ENCODE peak calls at places on chromosome 18, in eight cellular contexts. One of them, this sample, is unnamed.

GRCh38 chr18:79687806-79688205 is 8.2 kb downstream of the CTDP1 start:
- DNase-seq in NCI-H2081: no peak
- DNase-seq in left ventricle myocardium inferior: no peak
- DNase-seq in activated CD4-positive, CD25-positive, alpha-beta regulatory T cell treated with anti-CD3 and anti-CD28 coated beads, Interleukin-2, amount 50 U/mL, for 72 hours: no peak
- DNase-seq in aorta: no peak
- DNase-seq in nucleus accumbens: no peak
- DNase-seq in HT-29: no peak
- DNase-seq in MCF 10A: peak; percentile 47
- DNase-seq in this sample: no peak

GRCh38 chr18:10413722-10414121 is 40.7 kb upstream of the APCDD1 start:
- DNase-seq in NCI-H2081: no peak
- DNase-seq in MCF 10A: no peak
- DNase-seq in left ventricle myocardium inferior: no peak
- DNase-seq in aorta: no peak
- DNase-seq in nucleus accumbens: no peak
- DNase-seq in HT-29: no peak
- DNase-seq in activated CD4-positive, CD25-positive, alpha-beta regulatory T cell treated with anti-CD3 and anti-CD28 coated beads, Interleukin-2, amount 50 U/mL, for 72 hours: no peak
- DNase-seq in this sample: no peak

GRCh38 chr18:8732442-8733360 is 27.3 kb downstream of the MTCL1 start:
- DNase-seq in nucleus accumbens: no peak
- DNase-seq in MCF 10A: no peak
- DNase-seq in NCI-H2081: no peak
- DNase-seq in aorta: no peak
- DNase-seq in activated CD4-positive, CD25-positive, alpha-beta regulatory T cell treated with anti-CD3 and anti-CD28 coated beads, Interleukin-2, amount 50 U/mL, for 72 hours: no peak
- DNase-seq in left ventricle myocardium inferior: no peak
- DNase-seq in HT-29: no peak
- DNase-seq in this sample: no peak

GRCh38 chr18:78605255-78605654 is 374.4 kb upstream of the SALL3 start:
- DNase-seq in HT-29: no peak
- DNase-seq in activated CD4-positive, CD25-positive, alpha-beta regulatory T cell treated with anti-CD3 and anti-CD28 coated beads, Interleukin-2, amount 50 U/mL, for 72 hours: no peak
- DNase-seq in nucleus accumbens: no peak
- DNase-seq in aorta: no peak
- DNase-seq in MCF 10A: no peak
- DNase-seq in left ventricle myocardium inferior: no peak
- DNase-seq in NCI-H2081: no peak
- DNase-seq in this sample: no peak

GRCh38 chr18:8351173-8351572 is 258.1 kb upstream of the RAB12 start:
- DNase-seq in aorta: no peak
- DNase-seq in NCI-H2081: no peak
- DNase-seq in left ventricle myocardium inferior: no peak
- DNase-seq in MCF 10A: no peak
- DNase-seq in activated CD4-positive, CD25-positive, alpha-beta regulatory T cell treated with anti-CD3 and anti-CD28 coated beads, Interleukin-2, amount 50 U/mL, for 72 hours: no peak
- DNase-seq in HT-29: no peak
- DNase-seq in nucleus accumbens: no peak
- DNase-seq in this sample: no peak

GRCh38 chr18:48974304-48975220 is 23.8 kb upstream of the SMAD7 start:
- DNase-seq in activated CD4-positive, CD25-positive, alpha-beta regulatory T cell treated with anti-CD3 and anti-CD28 coated beads, Interleukin-2, amount 50 U/mL, for 72 hours: no peak
- DNase-seq in left ventricle myocardium inferior: no peak
- DNase-seq in nucleus accumbens: no peak
- DNase-seq in HT-29: no peak
- DNase-seq in aorta: no peak
- DNase-seq in MCF 10A: no peak
- DNase-seq in NCI-H2081: no peak
- DNase-seq in this sample: no peak

GRCh38 chr18:70197844-70198243 is 7.6 kb downstream of the RTTN start:
- DNase-seq in MCF 10A: no peak
- DNase-seq in left ventricle myocardium inferior: no peak
- DNase-seq in activated CD4-positive, CD25-positive, alpha-beta regulatory T cell treated with anti-CD3 and anti-CD28 coated beads, Interleukin-2, amount 50 U/mL, for 72 hours: no peak
- DNase-seq in nucleus accumbens: no peak
- DNase-seq in NCI-H2081: no peak
- DNase-seq in aorta: no peak
- DNase-seq in HT-29: no peak
- DNase-seq in this sample: no peak

GRCh38 chr18:60411715-60412114 is 39.1 kb upstream of the MC4R start:
- DNase-seq in HT-29: peak; percentile 5
- DNase-seq in nucleus accumbens: no peak
- DNase-seq in MCF 10A: peak; percentile 20
- DNase-seq in aorta: no peak
- DNase-seq in activated CD4-positive, CD25-positive, alpha-beta regulatory T cell treated with anti-CD3 and anti-CD28 coated beads, Interleukin-2, amount 50 U/mL, for 72 hours: no peak
- DNase-seq in NCI-H2081: no peak
- DNase-seq in left ventricle myocardium inferior: no peak
- DNase-seq in this sample: no peak

GRCh38 chr18:61949946-61950345 is 57.1 kb upstream of the RNF152 start:
- DNase-seq in aorta: peak; percentile 63
- DNase-seq in HT-29: no peak
- DNase-seq in MCF 10A: peak; percentile 94
- DNase-seq in NCI-H2081: no peak
- DNase-seq in left ventricle myocardium inferior: no peak
- DNase-seq in activated CD4-positive, CD25-positive, alpha-beta regulatory T cell treated with anti-CD3 and anti-CD28 coated beads, Interleukin-2, amount 50 U/mL, for 72 hours: no peak
- DNase-seq in nucleus accumbens: no peak
- DNase-seq in this sample: no peak

GRCh38 chr18:73948497-73948896 is 199.1 kb downstream of the FBXO15 start:
- DNase-seq in nucleus accumbens: no peak
- DNase-seq in left ventricle myocardium inferior: no peak
- DNase-seq in MCF 10A: no peak
- DNase-seq in HT-29: no peak
- DNase-seq in aorta: no peak
- DNase-seq in NCI-H2081: no peak
- DNase-seq in activated CD4-positive, CD25-positive, alpha-beta regulatory T cell treated with anti-CD3 and anti-CD28 coated beads, Interleukin-2, amount 50 U/mL, for 72 hours: no peak
- DNase-seq in this sample: no peak

GRCh38 chr18:54957295-54957694 is 2.0 kb downstream of the CCDC68 start:
- DNase-seq in MCF 10A: no peak
- DNase-seq in left ventricle myocardium inferior: no peak
- DNase-seq in activated CD4-positive, CD25-positive, alpha-beta regulatory T cell treated with anti-CD3 and anti-CD28 coated beads, Interleukin-2, amount 50 U/mL, for 72 hours: no peak
- DNase-seq in aorta: no peak
- DNase-seq in nucleus accumbens: no peak
- DNase-seq in HT-29: no peak
- DNase-seq in NCI-H2081: no peak
- DNase-seq in this sample: no peak

GRCh38 chr18:48824231-48824970 is 126.4 kb downstream of the SMAD7 start:
- DNase-seq in HT-29: no peak
- DNase-seq in nucleus accumbens: no peak
- DNase-seq in aorta: peak; percentile 12
- DNase-seq in MCF 10A: no peak
- DNase-seq in NCI-H2081: no peak
- DNase-seq in left ventricle myocardium inferior: no peak
- DNase-seq in activated CD4-positive, CD25-positive, alpha-beta regulatory T cell treated with anti-CD3 and anti-CD28 coated beads, Interleukin-2, amount 50 U/mL, for 72 hours: peak; percentile 21
- DNase-seq in this sample: no peak